ENCODE peak calls at places on chromosomes 2 and 18, in eight cellular contexts. E is right lobe of liver; C is HepG2; G is H9; Z is CD8-positive, alpha-beta T cell; X is dorsolateral prefrontal cortex; O is cardiac muscle cell; J is RWPE1. A is an unnamed sample.

GRCh38 chr18:3984163-3984757 is 470.8 kb downstream of the DLGAP1 start:
- DNase-seq in C (no peak), X (no peak), J (no peak), G (no peak), E (no peak), Z (no peak), O (no peak), A (no peak)

GRCh38 chr18:55968550-55968949 is 380.6 kb upstream of the TCF4 start:
- DNase-seq in O (no peak), E (no peak), C (no peak), X (no peak), G (no peak), Z (no peak), J (peak), A (no peak)

GRCh38 chr2:226211439-226211838 is 588.2 kb downstream of the IRS1 start:
- DNase-seq in C (no peak), Z (no peak), O (peak), G (no peak), X (no peak), E (no peak), J (no peak), A (no peak)

GRCh38 chr2:153819056-153819455 is 52.7 kb upstream of the GALNT13 start:
- DNase-seq in C (no peak), Z (no peak), O (no peak), E (no peak), G (no peak), J (no peak), X (no peak), A (no peak)

GRCh38 chr2:105919826-105920225 is 175.1 kb downstream of the NCK2 start:
- DNase-seq in J (peak), G (no peak), X (no peak), Z (peak), C (peak), O (peak), E (no peak), A (no peak)

GRCh38 chr2:46915281-46915810 is at the start of gene MCFD2:
- DNase-seq in O (peak), E (peak), Z (no peak), G (no peak), C (no peak), X (no peak), J (no peak), A (peak)

GRCh38 chr2:71452565-71452964 is 796 bp upstream of the DYSF start:
- DNase-seq in C (no peak), Z (peak), E (no peak), G (peak), J (peak), X (no peak), O (peak), A (no peak)

GRCh38 chr2:188078544-188078943 is 213.1 kb upstream of the GULP1 start:
- DNase-seq in O (no peak), X (no peak), C (no peak), J (no peak), E (no peak), Z (no peak), G (no peak), A (no peak)

GRCh38 chr2:88239781-88240180 is 69.6 kb downstream of the THNSL2 start:
- DNase-seq in G (no peak), J (no peak), O (no peak), E (no peak), Z (peak), C (no peak), X (no peak), A (no peak)

GRCh38 chr2:40760071-40760666 is 308.3 kb upstream of the SLC8A1 start:
- DNase-seq in G (peak), E (no peak), J (peak), X (no peak), Z (no peak), O (peak), C (peak), A (no peak)

GRCh38 chr18:2970762-2971659 is 41.9 kb downstream of the LPIN2 start:
- DNase-seq in G (no peak), Z (peak), C (no peak), E (no peak), J (no peak), X (no peak), O (no peak), A (no peak)

GRCh38 chr2:73852020-73852419 is 23.3 kb downstream of the STAMBP start:
- DNase-seq in O (peak), X (no peak), Z (no peak), C (no peak), G (no peak), J (peak), E (no peak), A (no peak)

GRCh38 chr2:81645750-81646301 is 1341.3 kb upstream of the LRRTM1 start:
- DNase-seq in Z (no peak), X (no peak), C (no peak), O (no peak), J (no peak), G (no peak), E (no peak), A (no peak)

GRCh38 chr2:101608411-101609317 is 88.8 kb upstream of the MAP4K4 start:
- DNase-seq in J (no peak), E (no peak), X (no peak), G (no peak), O (no peak), Z (no peak), C (no peak), A (no peak)

GRCh38 chr18:22840606-22841144 is 92.5 kb upstream of the RBBP8 start:
- DNase-seq in Z (no peak), E (no peak), C (no peak), X (no peak), G (no peak), O (no peak), J (no peak), A (no peak)

GRCh38 chr2:67825476-67825875 is 237.3 kb downstream of the C1D start:
- DNase-seq in Z (no peak), O (peak), X (no peak), C (no peak), J (peak), E (no peak), G (no peak), A (no peak)

GRCh38 chr2:122999823-123000222 is 1025.3 kb upstream of the CNTNAP5 start:
- DNase-seq in Z (no peak), X (no peak), E (no peak), J (no peak), O (no peak), C (no peak), G (peak), A (no peak)

GRCh38 chr2:78418041-78418440 is 607.5 kb upstream of the REG3G start:
- DNase-seq in E (no peak), Z (no peak), J (no peak), X (no peak), O (no peak), C (no peak), G (no peak), A (no peak)

GRCh38 chr18:34867520-34867919 is 157.4 kb downstream of the DTNA start:
- DNase-seq in J (no peak), O (peak), Z (no peak), G (peak), X (no peak), E (no peak), C (peak), A (no peak)

GRCh38 chr2:1731963-1732768 is 12.1 kb downstream of the PXDN start:
- DNase-seq in Z (no peak), O (peak), J (no peak), G (peak), C (no peak), E (peak), X (peak), A (no peak)

GRCh38 chr2:120262150-120262549 is 9.5 kb downstream of the RALB start:
- DNase-seq in X (no peak), G (no peak), O (no peak), C (no peak), J (no peak), E (no peak), Z (no peak), A (no peak)
- H3K27ac ChIP-seq in X (no peak), G (no peak), O (no peak), C (no peak), J (peak), E (no peak), Z (no peak), A (no peak)

DNA sequence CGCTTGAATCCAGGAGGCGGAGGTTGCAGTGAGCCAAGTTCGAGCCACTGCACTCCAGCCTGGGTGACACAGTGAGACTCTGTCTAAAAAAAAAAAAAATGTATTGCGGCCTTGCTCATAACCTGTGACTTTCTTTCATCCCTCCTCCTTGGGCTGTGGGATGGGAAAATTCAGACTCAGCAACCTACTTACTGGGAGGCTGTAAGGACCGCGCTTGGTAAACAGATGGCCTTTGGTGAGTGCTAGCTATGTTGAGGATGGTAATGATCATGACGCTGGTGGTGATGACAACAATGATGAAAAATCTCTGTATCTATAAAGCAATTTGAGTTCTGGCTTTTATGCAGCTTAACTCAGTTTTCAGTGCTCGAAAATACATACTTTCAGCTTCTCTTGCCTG is 64.6 kb upstream of the CCDC195 start:
- DNase-seq in J (no peak), E (no peak), Z (no peak), O (no peak), C (no peak), G (no peak), X (no peak), A (no peak)
- H3K27ac ChIP-seq in J (no peak), E (no peak), Z (no peak), O (no peak), C (no peak), G (no peak), X (no peak), A (no peak)

GRCh38 chr2:143953386-143953785 is 566.5 kb downstream of the ZEB2 start:
- DNase-seq in C (no peak), Z (no peak), G (no peak), J (no peak), E (no peak), O (no peak), X (no peak), A (no peak)

GRCh38 chr2:143954844-143955243 is 565.1 kb downstream of the ZEB2 start:
- DNase-seq in Z (no peak), J (no peak), E (no peak), C (no peak), G (no peak), X (no peak), O (no peak), A (no peak)

GRCh38 chr2:143960177-143960576 is 559.7 kb downstream of the ZEB2 start:
- DNase-seq in E (no peak), Z (no peak), J (no peak), X (no peak), O (no peak), C (no peak), G (no peak), A (no peak)

GRCh38 chr2:143954208-143954607 is 565.7 kb downstream of the ZEB2 start:
- DNase-seq in J (no peak), E (no peak), G (no peak), Z (no peak), O (peak), C (no peak), X (no peak), A (no peak)

DNA sequence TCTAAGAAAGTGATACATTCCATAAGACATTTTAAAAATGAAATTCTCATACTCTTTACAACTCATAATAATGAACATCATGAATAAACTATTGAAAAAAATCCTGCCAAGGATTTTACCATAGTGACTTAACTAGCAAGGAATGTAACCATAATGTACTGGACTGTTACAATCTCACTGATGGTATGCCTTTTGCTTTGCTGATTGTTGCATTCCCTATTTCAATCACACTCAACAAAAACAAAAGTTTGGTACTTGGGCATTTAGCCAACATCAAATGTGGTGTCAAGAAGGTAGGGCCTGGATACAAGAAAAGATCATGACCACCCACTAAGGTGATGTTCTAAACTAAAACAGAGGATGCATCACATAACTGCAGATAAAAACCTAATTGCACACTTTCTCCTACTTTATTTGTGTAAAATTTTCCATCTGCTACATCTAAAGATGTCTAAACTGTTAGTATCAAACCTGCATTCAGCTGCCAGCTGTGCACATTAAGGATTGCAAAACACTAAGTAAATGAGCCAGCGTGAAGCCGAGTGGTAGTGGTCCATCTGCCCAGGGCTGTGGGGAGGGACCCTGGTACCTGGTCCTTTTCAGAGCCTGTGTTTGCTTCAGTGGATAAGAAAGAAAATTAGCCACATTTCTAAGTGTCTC is 564.4 kb downstream of the ZEB2 start:
- DNase-seq in C (no peak), X (no peak), J (no peak), G (no peak), Z (no peak), O (peak), E (no peak), A (no peak)
- H3K27ac ChIP-seq in C (no peak), X (no peak), J (no peak), G (no peak), Z (no peak), O (no peak), E (no peak), A (no peak)

GRCh38 chr2:237364655-237365054 is 49.3 kb downstream of the COL6A3 start:
- DNase-seq in O (no peak), G (no peak), C (no peak), E (no peak), X (no peak), J (no peak), Z (no peak), A (no peak)

GRCh38 chr2:237355726-237356125 is 58.2 kb downstream of the COL6A3 start:
- DNase-seq in J (no peak), O (no peak), G (no peak), X (no peak), E (no peak), C (no peak), Z (no peak), A (no peak)

GRCh38 chr2:237358721-237359595 is 55.0 kb downstream of the COL6A3 start:
- DNase-seq in C (no peak), J (no peak), Z (no peak), X (no peak), E (no peak), O (no peak), G (peak), A (no peak)

GRCh38 chr2:237361194-237361986 is 52.6 kb downstream of the COL6A3 start:
- DNase-seq in J (no peak), G (no peak), C (no peak), O (peak), E (no peak), X (no peak), Z (no peak), A (no peak)

GRCh38 chr2:237359894-237360780 is 53.8 kb downstream of the COL6A3 start:
- DNase-seq in G (no peak), C (no peak), Z (no peak), E (no peak), X (no peak), J (no peak), O (no peak), A (no peak)
- H3K27ac ChIP-seq in G (no peak), C (no peak), Z (no peak), E (no peak), X (no peak), J (no peak), O (no peak), A (no peak)

GRCh38 chr2:119810039-119810630 is 50.4 kb downstream of the PTPN4 start:
- DNase-seq in O (peak), G (no peak), X (no peak), J (no peak), Z (no peak), E (no peak), C (peak), A (no peak)
- H3K27ac ChIP-seq in O (no peak), G (no peak), X (no peak), J (no peak), Z (no peak), E (no peak), C (no peak), A (no peak)

GRCh38 chr2:166726525-166726924 is 161.8 kb upstream of the XIRP2 start:
- DNase-seq in J (no peak), Z (no peak), O (no peak), C (peak), E (no peak), G (no peak), X (no peak), A (no peak)
- H3K27ac ChIP-seq in J (no peak), Z (no peak), O (no peak), C (no peak), E (no peak), G (no peak), X (no peak), A (no peak)

GRCh38 chr2:63698825-63699548 is 110.2 kb downstream of the MDH1 start:
- DNase-seq in E (peak), X (no peak), Z (no peak), J (peak), G (peak), C (peak), O (peak), A (peak)
- H3K27ac ChIP-seq in E (peak), X (no peak), Z (no peak), J (peak), G (no peak), C (no peak), O (no peak), A (no peak)

GRCh38 chr2:85436836-85437487 is 18.4 kb downstream of the SH2D6 start:
- DNase-seq in C (no peak), Z (no peak), O (no peak), X (no peak), J (no peak), G (no peak), E (no peak), A (peak)

GRCh38 chr2:85434677-85435076 is 16.2 kb downstream of the SH2D6 start:
- DNase-seq in J (no peak), X (no peak), C (no peak), E (no peak), G (no peak), O (no peak), Z (no peak), A (no peak)

GRCh38 chr2:85435220-85435958 is 16.9 kb downstream of the SH2D6 start:
- DNase-seq in J (no peak), Z (no peak), E (peak), G (no peak), X (no peak), O (no peak), C (no peak), A (no peak)

GRCh38 chr2:85437488-85438290 is 19.2 kb downstream of the SH2D6 start:
- DNase-seq in O (peak), E (peak), C (no peak), J (peak), X (peak), Z (peak), G (peak), A (peak)

GRCh38 chr2:85435986-85436835 is 17.7 kb downstream of the SH2D6 start:
- DNase-seq in C (no peak), X (no peak), O (no peak), G (no peak), J (no peak), Z (no peak), E (no peak), A (no peak)
- H3K27ac ChIP-seq in C (no peak), X (peak), O (no peak), G (no peak), J (peak), Z (no peak), E (no peak), A (peak)